ENCODE peak calls at places on chromosomes 13 and 19, in seven cellular contexts. A is AG09319; T is putamen; X is HS-5; S is effector memory CD8-positive, alpha-beta T cell; I is stimulated activated CD4-positive, alpha-beta T cell treated with anti-CD3 and anti-CD28 coated beads, Interleukin-15, amount 100 ng/mL, for 1 hour; U is DMS53. K is an unnamed sample.

GRCh38 chr13:52892925-52893324 is 44.5 kb upstream of the PCDH8 start:
- DNase-seq in A (no peak), T (no peak), X (no peak), S (no peak), I (no peak), U (peak), K (no peak)

GRCh38 chr19:32363175-32363574 is 17.8 kb downstream of the ZNF507 start:
- DNase-seq in A (peak), T (no peak), X (no peak), S (no peak), I (no peak), U (no peak), K (no peak)

GRCh38 chr13:114108141-114108761 is 24.2 kb downstream of the RASA3 start:
- DNase-seq in A (no peak), T (no peak), X (no peak), S (no peak), I (no peak), U (no peak), K (no peak)

GRCh38 chr13:24135674-24136300 is 24.7 kb upstream of the SPATA13 start:
- DNase-seq in A (peak), T (no peak), X (no peak), S (no peak), I (no peak), U (no peak), K (no peak)

GRCh38 chr13:113672002-113672651 is 5.1 kb downstream of the GRK1 start:
- DNase-seq in A (no peak), T (no peak), X (no peak), S (no peak), I (no peak), U (no peak), K (no peak)

GRCh38 chr19:41753936-41754529 is 1.3 kb upstream of the CEACAM6 start:
- DNase-seq in A (no peak), T (no peak), X (no peak), S (peak), I (peak), U (peak), K (peak)

GRCh38 chr19:30204721-30205120 is 167.5 kb upstream of the ZNF536 start:
- DNase-seq in A (no peak), T (no peak), X (no peak), S (no peak), I (no peak), U (no peak), K (no peak)

GRCh38 chr19:30752876-30753275 is 380.7 kb downstream of the ZNF536 start:
- DNase-seq in A (no peak), T (no peak), X (no peak), S (no peak), I (no peak), U (no peak), K (no peak)

GRCh38 chr13:73677041-73677589 is 457.1 kb downstream of the KLF12 start:
- DNase-seq in A (no peak), T (no peak), X (peak), S (no peak), I (no peak), U (peak), K (no peak)

GRCh38 chr13:104442541-104442940 is 1376.3 kb upstream of the SLC10A2 start:
- DNase-seq in A (no peak), T (no peak), X (no peak), S (no peak), I (no peak), U (no peak), K (no peak)

GRCh38 chr13:62629618-62630017 is 1214.0 kb upstream of the PCDH20 start:
- DNase-seq in A (no peak), T (no peak), X (no peak), S (no peak), I (no peak), U (peak), K (no peak)

K was measured in NCI-H526 treated with DMSO at 0.1 percent for 48 hours.